ENCODE peak calls at places on chromosomes 2 and 18, in eight cellular contexts. E, G, N, H, M, V, W and T are unnamed samples.

GRCh38 chr2:43541165-43541564 is 54.7 kb downstream of the THADA start:
- DNase-seq in E (no peak), G (no peak), N (no peak), H (no peak), M (no peak), V (no peak), W (no peak), T (no peak)

GRCh38 chr18:55220523-55220922 is 261.3 kb upstream of the CCDC68 start:
- DNase-seq in E (no peak), G (peak), N (no peak), H (peak), M (no peak), V (no peak), W (no peak), T (no peak)

GRCh38 chr18:35502062-35502461 is 4.3 kb upstream of the INO80C start:
- DNase-seq in E (no peak), G (no peak), N (no peak), H (no peak), M (no peak), V (no peak), W (no peak), T (no peak)

GRCh38 chr2:212974692-212975091 is 176.7 kb downstream of the IKZF2 start:
- DNase-seq in E (no peak), G (no peak), N (no peak), H (peak), M (no peak), V (no peak), W (no peak), T (peak)

GRCh38 chr18:69874058-69874457 is 73.6 kb downstream of the CD226 start:
- DNase-seq in E (no peak), G (no peak), N (no peak), H (peak), M (no peak), V (no peak), W (no peak), T (no peak)

GRCh38 chr2:241015439-241015838 is 17.0 kb downstream of the SNED1 start:
- DNase-seq in E (no peak), G (no peak), N (no peak), H (no peak), M (peak), V (no peak), W (no peak), T (no peak)

GRCh38 chr2:159968282-159968900 is 94.0 kb downstream of the PLA2R1 start:
- DNase-seq in E (peak), G (no peak), N (no peak), H (peak), M (no peak), V (peak), W (no peak), T (peak)

GRCh38 chr18:60232541-60232940 is 140.0 kb downstream of the MC4R start:
- DNase-seq in E (no peak), G (no peak), N (no peak), H (peak), M (no peak), V (no peak), W (no peak), T (no peak)

GRCh38 chr18:44458777-44459176 is 221.9 kb upstream of the SETBP1 start:
- DNase-seq in E (no peak), G (no peak), N (no peak), H (peak), M (no peak), V (no peak), W (no peak), T (peak)

GRCh38 chr2:158586491-158586890 is 129.7 kb downstream of the PKP4 start:
- DNase-seq in E (no peak), G (no peak), N (no peak), H (peak), M (no peak), V (no peak), W (no peak), T (peak)

GRCh38 chr2:127256381-127256780 is 36.3 kb upstream of the CYP27C1 start:
- DNase-seq in E (no peak), G (no peak), N (no peak), H (no peak), M (no peak), V (no peak), W (no peak), T (no peak)

GRCh38 chr18:75879196-75879595 is 451.7 kb upstream of the SMIM21 start:
- DNase-seq in E (no peak), G (no peak), N (no peak), H (no peak), M (no peak), V (no peak), W (no peak), T (no peak)

GRCh38 chr18:60067426-60068210 is 167.8 kb downstream of the PMAIP1 start:
- DNase-seq in E (no peak), G (no peak), N (no peak), H (no peak), M (no peak), V (peak), W (no peak), T (peak)

GRCh38 chr2:46299365-46300263 is 2.4 kb downstream of the EPAS1 start:
- DNase-seq in E (peak), G (no peak), N (no peak), H (peak), M (peak), V (peak), W (peak), T (peak)

GRCh38 chr18:46623541-46623940 is 33.5 kb downstream of the LOXHD1 start:
- DNase-seq in E (no peak), G (peak), N (peak), H (no peak), M (no peak), V (no peak), W (no peak), T (no peak)

GRCh38 chr18:51621103-51621969 is 423.9 kb upstream of the MEX3C start:
- DNase-seq in E (peak), G (no peak), N (peak), H (peak), M (peak), V (peak), W (no peak), T (peak)

GRCh38 chr18:69265661-69266060 is 135.0 kb upstream of the DOK6 start:
- DNase-seq in E (no peak), G (no peak), N (no peak), H (peak), M (no peak), V (no peak), W (no peak), T (no peak)

GRCh38 chr18:57110295-57110694 is 36.6 kb upstream of the BOD1L2 start:
- DNase-seq in E (no peak), G (no peak), N (no peak), H (no peak), M (no peak), V (no peak), W (no peak), T (no peak)

GRCh38 chr2:238929242-238930081 is 81.6 kb downstream of the TWIST2 start:
- DNase-seq in E (no peak), G (no peak), N (no peak), H (peak), M (peak), V (no peak), W (peak), T (peak)

GRCh38 chr2:85137131-85137530 is 3.9 kb downstream of the TCF7L1 start:
- DNase-seq in E (no peak), G (no peak), N (no peak), H (no peak), M (no peak), V (no peak), W (no peak), T (no peak)
- TF ChIP-seq CTCF in E (no peak), G (no peak), N (no peak), H (no peak), M (no peak), V (no peak), W (no peak), T (no peak)

GRCh38 chr2:6917761-6918421 is 679 bp downstream of the RNF144A start:
- DNase-seq in E (peak), G (peak), N (no peak), H (no peak), M (no peak), V (peak), W (peak), T (no peak)
- TF ChIP-seq CTCF in E (no peak), G (no peak), N (no peak), H (no peak), M (no peak), V (no peak), W (no peak), T (no peak)

GRCh38 chr2:25369439-25369838 is 27.7 kb upstream of the DNMT3A start:
- DNase-seq in E (no peak), G (no peak), N (no peak), H (no peak), M (no peak), V (no peak), W (no peak), T (no peak)

GRCh38 chr2:25366629-25367028 is 24.9 kb upstream of the DNMT3A start:
- DNase-seq in E (no peak), G (no peak), N (no peak), H (no peak), M (no peak), V (no peak), W (no peak), T (no peak)

GRCh38 chr2:25367296-25367695 is 25.6 kb upstream of the DNMT3A start:
- DNase-seq in E (no peak), G (no peak), N (no peak), H (no peak), M (no peak), V (no peak), W (no peak), T (no peak)

GRCh38 chr2:25369876-25370275 is 28.2 kb upstream of the DNMT3A start:
- DNase-seq in E (no peak), G (no peak), N (no peak), H (no peak), M (no peak), V (no peak), W (no peak), T (no peak)

DNA sequence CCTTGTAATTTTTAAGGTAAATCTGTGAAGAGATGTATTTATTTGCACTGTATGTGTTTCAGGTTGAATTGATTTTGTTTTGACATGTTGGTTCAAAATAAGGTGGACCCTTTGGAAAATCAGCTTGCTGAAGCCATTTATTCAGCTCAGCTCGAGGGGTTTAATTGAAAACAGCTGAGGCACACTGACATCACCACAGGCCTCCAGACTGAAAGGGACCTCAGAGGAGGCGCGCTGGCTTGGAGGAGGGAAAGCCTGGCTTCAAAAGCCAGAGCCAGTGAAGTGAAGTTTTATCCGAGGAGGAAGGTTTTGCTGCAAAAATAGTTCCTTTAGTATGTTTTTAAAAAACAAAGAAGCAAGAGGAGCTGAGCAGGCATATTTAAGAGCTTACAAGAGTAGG is 26.9 kb upstream of the DNMT3A start:
- DNase-seq in E (no peak), G (no peak), N (no peak), H (peak), M (no peak), V (no peak), W (no peak), T (no peak)
- TF ChIP-seq CTCF in E (no peak), G (no peak), N (no peak), H (no peak), M (no peak), V (no peak), W (no peak), T (no peak)

DNA sequence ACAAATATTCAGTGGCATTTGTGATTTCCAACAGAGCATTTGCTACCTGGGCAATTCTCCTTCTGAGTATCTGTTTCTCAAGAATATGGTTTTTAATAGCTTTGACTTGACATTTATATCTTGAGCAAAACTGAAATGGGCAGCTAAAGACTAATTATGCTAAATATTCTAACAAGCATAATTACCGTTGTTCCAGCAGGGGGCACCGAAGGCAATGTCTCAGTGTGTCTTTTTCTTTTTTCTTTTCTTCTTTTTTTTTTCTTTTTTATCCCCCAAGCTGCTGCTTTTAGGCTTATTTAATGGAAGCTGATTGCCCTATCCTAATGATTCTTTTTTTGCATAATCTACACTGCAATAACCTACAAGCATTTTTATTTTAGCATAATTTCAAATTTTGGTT is 138.9 kb upstream of the NABP1 start:
- DNase-seq in E (peak), G (no peak), N (no peak), H (peak), M (no peak), V (peak), W (no peak), T (peak)
- TF ChIP-seq CTCF in E (peak), G (peak), N (peak), H (peak), M (peak), V (peak), W (no peak), T (peak)

DNA sequence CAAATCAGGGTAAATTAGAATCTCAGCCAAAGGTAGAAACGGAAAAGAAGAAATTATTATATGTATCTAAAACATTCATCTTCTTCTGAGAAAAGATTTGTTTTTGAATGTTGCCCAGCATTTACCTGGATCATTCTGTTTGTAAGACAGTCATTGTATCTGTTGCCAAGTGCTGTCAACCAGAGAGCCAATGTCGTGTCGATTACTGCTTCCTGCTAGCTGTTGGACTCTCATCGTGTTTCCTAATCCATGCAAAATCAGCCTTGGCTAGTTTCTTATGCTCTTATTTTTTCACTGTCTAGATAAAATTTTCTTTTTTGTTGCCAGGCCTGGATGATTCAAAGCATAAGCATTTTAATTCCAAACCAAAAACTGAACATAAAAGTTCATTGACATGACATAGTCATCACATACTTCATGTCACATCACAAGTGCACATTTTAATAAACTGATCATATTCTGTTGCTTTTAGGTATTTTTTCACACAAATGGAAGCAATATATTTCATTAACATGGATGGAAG is 202.3 kb downstream of the KCNH7 start:
- DNase-seq in E (no peak), G (no peak), N (no peak), H (no peak), M (no peak), V (no peak), W (no peak), T (no peak)
- TF ChIP-seq CTCF in E (no peak), G (no peak), N (no peak), H (no peak), M (no peak), V (no peak), W (no peak), T (no peak)

DNA sequence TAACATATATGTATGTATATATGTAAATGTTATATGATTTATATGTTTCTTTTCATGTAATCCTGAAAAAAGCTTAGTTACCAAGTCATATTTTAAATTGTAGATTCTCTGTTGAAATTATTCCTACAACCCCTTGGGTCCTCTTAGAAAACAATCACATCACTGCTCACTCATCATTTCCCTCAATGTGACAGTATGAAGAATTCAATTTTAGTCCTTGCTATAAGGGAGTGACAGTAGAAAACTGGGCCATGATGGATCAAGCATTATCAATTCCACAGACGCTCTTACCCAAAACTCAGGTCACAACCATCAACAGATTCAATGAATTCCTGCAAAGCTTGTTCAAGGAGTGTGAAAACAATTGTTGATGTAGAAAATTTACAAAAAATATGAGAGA is 1389.5 kb upstream of the ACVR2A start:
- DNase-seq in E (no peak), G (no peak), N (no peak), H (no peak), M (no peak), V (no peak), W (no peak), T (no peak)
- TF ChIP-seq CTCF in E (no peak), G (no peak), N (no peak), H (no peak), M (no peak), V (no peak), W (no peak), T (no peak)

GRCh38 chr2:61763605-61764034 is 90.2 kb downstream of the FAM161A start:
- DNase-seq in E (peak), G (no peak), N (peak), H (peak), M (peak), V (no peak), W (peak), T (peak)
- TF ChIP-seq CTCF in E (no peak), G (peak), N (no peak), H (peak), M (no peak), V (peak), W (no peak), T (peak)

GRCh38 chr18:14927701-14928100 is 179.7 kb downstream of the ANKRD30B start:
- DNase-seq in E (no peak), G (no peak), N (no peak), H (no peak), M (no peak), V (no peak), W (no peak), T (no peak)
- TF ChIP-seq CTCF in E (no peak), G (no peak), N (no peak), H (no peak), M (no peak), V (no peak), W (no peak), T (no peak)

GRCh38 chr2:42452545-42452944 is 41.2 kb downstream of the KCNG3 start:
- DNase-seq in E (no peak), G (no peak), N (no peak), H (no peak), M (no peak), V (no peak), W (no peak), T (no peak)

GRCh38 chr2:42456126-42456839 is 37.5 kb downstream of the KCNG3 start:
- DNase-seq in E (no peak), G (no peak), N (no peak), H (no peak), M (no peak), V (no peak), W (no peak), T (no peak)

GRCh38 chr2:42459296-42459695 is 34.5 kb downstream of the KCNG3 start:
- DNase-seq in E (no peak), G (no peak), N (no peak), H (no peak), M (no peak), V (no peak), W (no peak), T (no peak)

GRCh38 chr2:42458396-42458795 is 35.4 kb downstream of the KCNG3 start:
- DNase-seq in E (no peak), G (no peak), N (no peak), H (no peak), M (no peak), V (no peak), W (no peak), T (no peak)

DNA sequence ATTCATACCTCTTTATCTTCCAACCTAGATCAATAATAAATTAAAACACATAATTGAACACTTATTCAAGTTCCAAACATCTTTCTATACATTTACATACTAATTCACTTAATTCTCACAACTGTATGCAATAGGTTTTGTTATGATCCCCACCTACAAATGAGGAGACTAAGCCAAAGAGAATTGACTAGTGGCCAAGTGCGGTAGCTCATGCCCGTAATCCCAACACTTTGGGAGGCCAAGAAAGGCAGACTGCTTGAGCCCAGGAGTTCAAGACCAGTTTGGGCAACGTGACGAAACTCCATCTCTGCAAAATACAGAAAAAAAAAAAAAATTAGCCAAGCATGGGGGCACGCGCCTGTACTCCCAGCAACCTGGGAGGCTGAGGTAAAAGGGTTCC is 36.8 kb downstream of the KCNG3 start:
- DNase-seq in E (no peak), G (no peak), N (no peak), H (no peak), M (no peak), V (peak), W (no peak), T (no peak)
- TF ChIP-seq CTCF in E (no peak), G (peak), N (no peak), H (no peak), M (no peak), V (peak), W (no peak), T (peak)